ENCODE peak calls at places on chromosomes 13 and 19, in seven cellular contexts. One of them, this sample, is unnamed.

GRCh38 chr13:101911752-101912151 is 459.3 kb downstream of the ITGBL1 start:
- DNase-seq in HFFc6: no peak
- DNase-seq in amniotic epithelial cell: no peak
- DNase-seq in occipital lobe: no peak
- DNase-seq in NCI-H748 treated with DMSO at 0.1 percent for 48 hours: no peak
- DNase-seq in Right ventricle myocardium superior: no peak
- DNase-seq in myocyte: no peak
- DNase-seq in this sample: no peak

GRCh38 chr19:48806518-48806817 is 4.4 kb downstream of the BCAT2 start:
- DNase-seq in HFFc6: no peak
- DNase-seq in amniotic epithelial cell: no peak
- DNase-seq in occipital lobe: peak; percentile 64
- DNase-seq in NCI-H748 treated with DMSO at 0.1 percent for 48 hours: no peak
- DNase-seq in Right ventricle myocardium superior: no peak
- DNase-seq in myocyte: peak; percentile 34
- DNase-seq in this sample: no peak

GRCh38 chr13:25768726-25769270 is 283.0 kb downstream of the SHISA2 start:
- DNase-seq in HFFc6: no peak
- DNase-seq in amniotic epithelial cell: no peak
- DNase-seq in occipital lobe: no peak
- DNase-seq in NCI-H748 treated with DMSO at 0.1 percent for 48 hours: no peak
- DNase-seq in Right ventricle myocardium superior: no peak
- DNase-seq in myocyte: no peak
- DNase-seq in this sample: no peak

GRCh38 chr13:98761126-98761978 is 8.9 kb upstream of the SLC15A1 start:
- DNase-seq in HFFc6: peak; percentile 5
- DNase-seq in amniotic epithelial cell: peak; percentile 72
- DNase-seq in occipital lobe: no peak
- DNase-seq in NCI-H748 treated with DMSO at 0.1 percent for 48 hours: no peak
- DNase-seq in Right ventricle myocardium superior: peak; percentile 37
- DNase-seq in myocyte: peak; percentile 17
- DNase-seq in this sample: no peak

GRCh38 chr19:58117841-58118575 is 20.0 kb upstream of the ZSCAN18 start:
- DNase-seq in HFFc6: no peak
- DNase-seq in amniotic epithelial cell: no peak
- DNase-seq in occipital lobe: no peak
- DNase-seq in NCI-H748 treated with DMSO at 0.1 percent for 48 hours: no peak
- DNase-seq in Right ventricle myocardium superior: no peak
- DNase-seq in myocyte: no peak
- DNase-seq in this sample: peak; percentile 91

GRCh38 chr19:35869327-35870123 is 1.2 kb downstream of the APLP1 start:
- DNase-seq in HFFc6: peak; percentile 54
- DNase-seq in amniotic epithelial cell: peak; percentile 78
- DNase-seq in occipital lobe: peak; percentile 81
- DNase-seq in NCI-H748 treated with DMSO at 0.1 percent for 48 hours: peak; percentile 99
- DNase-seq in Right ventricle myocardium superior: peak; percentile 81
- DNase-seq in myocyte: peak; percentile 30
- DNase-seq in this sample: peak; percentile 83

GRCh38 chr13:110485604-110486003 is 75.9 kb downstream of the RAB20 start:
- DNase-seq in HFFc6: no peak
- DNase-seq in amniotic epithelial cell: peak; percentile 59
- DNase-seq in occipital lobe: no peak
- DNase-seq in NCI-H748 treated with DMSO at 0.1 percent for 48 hours: no peak
- DNase-seq in Right ventricle myocardium superior: no peak
- DNase-seq in myocyte: no peak
- DNase-seq in this sample: no peak

GRCh38 chr13:48851707-48852106 is 124.0 kb upstream of the FNDC3A start:
- DNase-seq in HFFc6: no peak
- DNase-seq in amniotic epithelial cell: no peak
- DNase-seq in occipital lobe: no peak
- DNase-seq in NCI-H748 treated with DMSO at 0.1 percent for 48 hours: no peak
- DNase-seq in Right ventricle myocardium superior: no peak
- DNase-seq in myocyte: no peak
- DNase-seq in this sample: no peak

GRCh38 chr19:49161987-49162386 is 4.4 kb downstream of the TRPM4 start:
- DNase-seq in HFFc6: peak; percentile 6
- DNase-seq in amniotic epithelial cell: no peak
- DNase-seq in occipital lobe: no peak
- DNase-seq in NCI-H748 treated with DMSO at 0.1 percent for 48 hours: no peak
- DNase-seq in Right ventricle myocardium superior: no peak
- DNase-seq in myocyte: no peak
- DNase-seq in this sample: no peak

GRCh38 chr19:40609561-40610395 is 8.6 kb downstream of the LTBP4 start:
- DNase-seq in HFFc6: peak; percentile 71
- DNase-seq in amniotic epithelial cell: peak; percentile 80
- DNase-seq in occipital lobe: no peak
- DNase-seq in NCI-H748 treated with DMSO at 0.1 percent for 48 hours: no peak
- DNase-seq in Right ventricle myocardium superior: peak; percentile 94
- DNase-seq in myocyte: peak; percentile 76
- DNase-seq in this sample: peak; percentile 89

GRCh38 chr19:46955114-46955812 is 64.4 kb upstream of the NPAS1 start:
- DNase-seq in HFFc6: peak; percentile 60
- DNase-seq in amniotic epithelial cell: peak; percentile 51
- DNase-seq in occipital lobe: no peak
- DNase-seq in NCI-H748 treated with DMSO at 0.1 percent for 48 hours: no peak
- DNase-seq in Right ventricle myocardium superior: no peak
- DNase-seq in myocyte: no peak
- DNase-seq in this sample: peak; percentile 57

GRCh38 chr19:53520547-53521372 is 17.2 kb upstream of the ZNF331 start:
- DNase-seq in HFFc6: peak; percentile 98
- DNase-seq in amniotic epithelial cell: peak; percentile 100
- DNase-seq in occipital lobe: peak; percentile 96
- DNase-seq in NCI-H748 treated with DMSO at 0.1 percent for 48 hours: peak; percentile 91
- DNase-seq in Right ventricle myocardium superior: peak; percentile 97
- DNase-seq in myocyte: peak; percentile 99
- DNase-seq in this sample: peak; percentile 99

GRCh38 chr19:41265376-41266153 is 1.4 kb downstream of the HNRNPUL1 start:
- DNase-seq in HFFc6: no peak
- DNase-seq in amniotic epithelial cell: peak; percentile 57
- DNase-seq in occipital lobe: no peak
- DNase-seq in NCI-H748 treated with DMSO at 0.1 percent for 48 hours: no peak
- DNase-seq in Right ventricle myocardium superior: no peak
- DNase-seq in myocyte: peak; percentile 35
- DNase-seq in this sample: peak; percentile 33

GRCh38 chr19:49114630-49115363 is 627 bp downstream of the LIN7B start:
- DNase-seq in HFFc6: peak; percentile 32
- DNase-seq in amniotic epithelial cell: peak; percentile 50
- DNase-seq in occipital lobe: peak; percentile 77
- DNase-seq in NCI-H748 treated with DMSO at 0.1 percent for 48 hours: no peak
- DNase-seq in Right ventricle myocardium superior: peak; percentile 80
- DNase-seq in myocyte: peak; percentile 67
- DNase-seq in this sample: peak; percentile 72

This sample was measured in testis.